ENCODE peak calls at places on chromosomes 3 and 15, in ten cellular contexts. X is endodermal cell, J is breast epithelium, I is kidney epithelial cell, E is lower leg skin, N is foreskin fibroblast, D is osteoblast, G is epithelial cell of esophagus, O is heart right ventricle, F is K562. S is an unnamed sample.

GRCh38 chr3:111739241-111739952 is 119.7 kb upstream of the PHLDB2 start:
- DNase-seq in J (peak), D (no peak), E (no peak), G (peak), N (peak), F (no peak), X (no peak), O (peak), I (no peak), S (no peak)

GRCh38 chr3:153746211-153746610 is 375.0 kb upstream of the ARHGEF26 start:
- DNase-seq in D (no peak), O (no peak), G (no peak), J (no peak), X (no peak), I (no peak), F (no peak), E (no peak), N (no peak), S (no peak)

GRCh38 chr3:196793224-196793623 is 53.6 kb downstream of the PAK2 start:
- DNase-seq in X (no peak), F (no peak), O (no peak), E (no peak), N (peak), G (peak), I (peak), D (peak), J (no peak), S (no peak)

GRCh38 chr3:30221622-30222021 is 384.8 kb upstream of the TGFBR2 start:
- DNase-seq in E (no peak), J (no peak), O (no peak), F (no peak), D (peak), G (no peak), X (no peak), N (peak), I (no peak), S (no peak)

GRCh38 chr3:62242846-62243245 is 130.5 kb downstream of the FEZF2 start:
- DNase-seq in X (peak), J (no peak), O (no peak), G (no peak), D (no peak), N (no peak), I (no peak), F (no peak), E (no peak), S (no peak)

GRCh38 chr3:67034371-67034770 is 36.3 kb downstream of the KBTBD8 start:
- DNase-seq in E (no peak), N (peak), I (no peak), J (no peak), F (no peak), D (no peak), X (no peak), O (no peak), G (no peak), S (no peak)

GRCh38 chr15:90414408-90415028 is 26.5 kb downstream of the IQGAP1 start:
- DNase-seq in I (no peak), O (no peak), J (no peak), X (no peak), N (peak), F (no peak), E (no peak), G (peak), D (no peak), S (no peak)

GRCh38 chr15:96068897-96069296 is 261.6 kb upstream of the NR2F2 start:
- DNase-seq in J (no peak), D (no peak), I (no peak), F (no peak), N (no peak), G (no peak), O (no peak), E (no peak), X (no peak), S (no peak)

GRCh38 chr15:31325432-31325975 is 1.1 kb upstream of the KLF13 start:
- DNase-seq in X (peak), D (peak), F (peak), I (no peak), N (no peak), G (peak), E (peak), O (peak), J (peak), S (peak)

GRCh38 chr15:86644319-86644718 is 564.6 kb downstream of the AGBL1 start:
- DNase-seq in N (no peak), I (no peak), O (no peak), F (no peak), G (peak), D (no peak), J (no peak), E (no peak), X (no peak), S (no peak)

GRCh38 chr3:81549388-81549787 is 212.1 kb downstream of the GBE1 start:
- DNase-seq in G (no peak), O (no peak), D (no peak), X (no peak), I (no peak), E (no peak), J (no peak), F (peak), N (no peak), S (no peak)

DNA sequence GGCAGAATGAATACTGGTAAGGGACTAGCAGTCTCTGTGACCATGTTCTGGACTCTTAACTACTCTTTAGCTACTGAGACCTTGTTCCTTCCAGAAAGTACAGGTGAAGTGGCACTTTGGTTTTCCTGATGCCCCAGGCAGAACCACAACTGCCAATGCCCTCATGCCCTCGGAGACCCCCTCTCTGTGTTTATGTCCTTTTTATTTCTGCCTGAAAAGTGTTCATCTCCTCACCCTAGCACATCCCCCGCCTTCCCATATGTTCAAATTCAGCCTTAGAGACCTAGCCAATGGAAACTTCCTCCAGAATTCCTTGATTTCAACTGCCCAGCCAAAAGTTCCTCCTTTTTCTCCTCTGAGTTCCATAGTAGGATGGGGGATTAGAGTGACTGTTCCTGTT is 23.3 kb upstream of the RASGRF1 start:
- DNase-seq in E (no peak), J (no peak), G (no peak), I (no peak), X (no peak), O (no peak), F (no peak), D (no peak), N (no peak), S (no peak)
- TF ChIP-seq CTCF in E (no peak), J (no peak), G (no peak), I (no peak), X (no peak), O (no peak), F (no peak), D (no peak), N (no peak), S (no peak)

GRCh38 chr3:122079524-122079923 is 24.4 kb downstream of the CD86 start:
- DNase-seq in N (no peak), F (no peak), I (no peak), D (no peak), G (no peak), X (no peak), E (no peak), J (no peak), O (no peak), S (peak)
- H3K4me3 ChIP-seq in N (no peak), F (no peak), I (no peak), D (no peak), G (no peak), X (no peak), E (no peak), J (no peak), O (no peak), S (peak)

DNA sequence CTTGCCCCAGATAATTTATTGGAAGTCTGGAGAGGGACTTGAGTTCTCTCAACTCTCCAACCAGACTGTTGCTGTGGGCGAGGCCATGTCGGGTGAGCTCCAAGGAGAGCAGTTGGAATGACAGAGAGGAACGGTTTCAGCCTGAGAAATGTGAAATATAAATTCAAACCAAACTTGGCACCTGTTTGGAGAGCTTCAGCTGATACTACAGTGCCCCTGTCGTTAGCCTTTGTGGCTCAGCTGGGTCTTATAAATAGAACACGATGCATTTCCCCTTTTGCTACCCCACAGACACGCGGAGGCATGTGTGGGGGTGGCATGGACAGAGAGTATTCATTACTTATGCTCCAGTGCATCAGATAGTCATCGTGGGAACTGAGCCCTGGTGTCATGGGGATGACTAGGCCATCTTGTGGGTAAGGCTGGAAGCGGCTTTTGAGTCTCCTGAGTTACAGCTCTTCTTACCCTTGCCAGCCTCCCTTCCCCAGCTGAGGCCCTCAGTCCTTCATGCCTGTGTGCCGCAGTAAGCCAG is 15.6 kb downstream of the SMAD3 start:
- DNase-seq in D (peak), O (no peak), E (no peak), N (peak), J (no peak), F (peak), I (peak), G (peak), X (no peak), S (peak)
- TF ChIP-seq CTCF in D (peak), O (peak), E (no peak), N (peak), J (no peak), F (peak), I (peak), G (peak), X (peak), S (peak)

DNA sequence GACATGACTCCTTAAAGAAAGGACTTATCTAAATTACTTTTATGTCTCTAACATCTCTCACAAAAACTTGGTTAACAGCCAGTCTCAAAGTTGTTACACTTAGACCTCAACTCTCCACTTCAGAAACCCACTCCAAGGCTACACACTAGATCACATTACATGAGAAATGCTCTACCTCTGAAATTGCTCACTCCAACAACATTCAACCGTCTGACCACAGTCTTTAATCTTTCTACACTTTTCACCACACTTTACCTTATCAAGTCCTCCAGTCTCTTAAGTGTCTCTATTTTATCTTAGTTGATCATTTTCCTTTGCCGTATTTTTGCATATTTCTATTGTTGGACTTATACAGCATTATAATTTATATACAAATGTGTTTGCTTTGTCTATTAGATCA is 5.8 kb downstream of the SLC12A6 start:
- DNase-seq in E (no peak), J (no peak), D (no peak), F (peak), O (no peak), N (no peak), G (no peak), I (no peak), X (no peak), S (peak)
- H3K4me3 ChIP-seq in E (no peak), J (no peak), D (no peak), F (no peak), O (no peak), N (no peak), G (no peak), I (no peak), X (no peak), S (peak)

DNA sequence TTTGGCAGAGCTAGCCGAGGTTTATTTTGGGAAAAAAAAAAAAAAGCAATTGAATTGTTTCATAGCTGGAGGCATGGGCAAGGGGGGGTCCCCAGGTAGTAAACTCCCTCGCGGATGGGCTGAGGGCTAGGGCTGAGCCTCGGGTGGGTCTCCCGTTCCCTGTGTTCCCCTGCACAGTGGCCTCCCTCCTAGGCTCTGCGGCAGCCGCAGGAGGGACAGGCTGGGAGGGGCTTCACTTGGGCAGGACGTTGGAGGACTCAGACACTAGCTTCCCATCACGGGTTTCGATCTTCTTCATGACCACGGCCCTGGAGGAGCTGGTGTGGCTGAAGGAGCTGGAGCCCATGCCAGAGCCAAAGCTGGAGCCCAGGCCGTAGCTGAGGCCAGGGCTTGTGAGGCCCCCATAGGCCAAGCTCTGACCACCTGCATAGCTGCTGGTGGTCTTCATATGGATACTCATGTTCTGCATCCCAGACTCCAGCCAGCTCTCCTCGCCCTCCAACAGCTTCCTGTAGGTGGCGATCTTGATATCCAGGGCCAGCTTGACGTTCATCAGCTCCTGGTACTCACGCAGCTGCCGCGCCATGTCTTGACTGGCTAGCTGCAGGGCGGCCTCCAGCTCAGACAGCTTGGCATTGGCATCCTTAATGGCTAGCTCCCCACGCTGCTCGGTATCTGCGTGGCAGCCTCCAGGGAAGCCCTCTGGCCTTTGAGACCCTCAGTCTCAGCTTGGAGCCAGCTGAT is 64.0 kb upstream of the CDAN1 start:
- DNase-seq in N (no peak), O (no peak), D (no peak), F (peak), E (no peak), X (peak), G (peak), J (no peak), I (no peak), S (peak)
- TF ChIP-seq CTCF in N (no peak), O (peak), D (peak), F (peak), E (no peak), X (peak), G (peak), J (no peak), I (no peak), S (peak)

S was measured in GM12865.